ENCODE peak calls at places on chromosomes 4 and X, in four cellular contexts. One of them, this sample, is unnamed.

GRCh38 chrX:41922125-41922521 is 1.2 kb downstream of the CASK start:
- DNase-seq in GM12878: no peak
- DNase-seq in cardiac muscle cell: peak; percentile 31
- DNase-seq in tibial nerve: peak; percentile 4
- DNase-seq in this sample: peak; percentile 18

GRCh38 chr4:186347743-186348142 is 81.8 kb downstream of the F11 start:
- DNase-seq in GM12878: no peak
- DNase-seq in cardiac muscle cell: no peak
- DNase-seq in tibial nerve: no peak
- DNase-seq in this sample: no peak

GRCh38 chr4:55183926-55184599 is 58.7 kb upstream of the KDR start:
- DNase-seq in GM12878: no peak
- DNase-seq in cardiac muscle cell: peak; percentile 97
- DNase-seq in tibial nerve: peak; percentile 32
- DNase-seq in this sample: no peak

GRCh38 chr4:17055788-17056187 is 157.3 kb upstream of the LDB2 start:
- DNase-seq in GM12878: no peak
- DNase-seq in cardiac muscle cell: peak; percentile 84
- DNase-seq in tibial nerve: no peak
- DNase-seq in this sample: no peak

GRCh38 chr4:184514121-184514988 is 40.0 kb upstream of the IRF2 start:
- DNase-seq in GM12878: peak; percentile 94
- DNase-seq in cardiac muscle cell: peak; percentile 91
- DNase-seq in tibial nerve: peak; percentile 24
- DNase-seq in this sample: no peak

GRCh38 chr4:139266583-139267257 is 13.3 kb downstream of the MGARP start:
- DNase-seq in GM12878: peak; percentile 96
- DNase-seq in cardiac muscle cell: peak; percentile 71
- DNase-seq in tibial nerve: peak; percentile 75
- DNase-seq in this sample: peak; percentile 59

GRCh38 chrX:68432648-68433047 is 647 bp downstream of the OPHN1 start:
- DNase-seq in GM12878: no peak
- DNase-seq in cardiac muscle cell: no peak
- DNase-seq in tibial nerve: no peak
- DNase-seq in this sample: no peak

GRCh38 chr4:13940921-13941320 is 313.4 kb upstream of the BOD1L1 start:
- DNase-seq in GM12878: no peak
- DNase-seq in cardiac muscle cell: no peak
- DNase-seq in tibial nerve: no peak
- DNase-seq in this sample: no peak

GRCh38 chrX:8914636-8915035 is 113.5 kb upstream of the FAM9A start:
- DNase-seq in GM12878: no peak
- DNase-seq in cardiac muscle cell: no peak
- DNase-seq in tibial nerve: no peak
- DNase-seq in this sample: no peak

GRCh38 chrX:76153221-76153620 is 19.6 kb upstream of the PBDC1 start:
- DNase-seq in GM12878: no peak
- DNase-seq in cardiac muscle cell: no peak
- DNase-seq in tibial nerve: no peak
- DNase-seq in this sample: no peak

GRCh38 chrX:19629541-19629940 is 114.2 kb upstream of the MAP3K15 start:
- DNase-seq in GM12878: peak; percentile 40
- DNase-seq in cardiac muscle cell: no peak
- DNase-seq in tibial nerve: no peak
- DNase-seq in this sample: no peak

GRCh38 chr4:5157721-5158390 is 106.6 kb downstream of the STK32B start:
- DNase-seq in GM12878: no peak
- DNase-seq in cardiac muscle cell: no peak
- DNase-seq in tibial nerve: no peak
- DNase-seq in this sample: no peak

GRCh38 chr4:113446019-113446418 is 315.5 kb downstream of the CAMK2D start:
- DNase-seq in GM12878: no peak
- DNase-seq in cardiac muscle cell: peak; percentile 66
- DNase-seq in tibial nerve: no peak
- DNase-seq in this sample: no peak

GRCh38 chr4:101782546-101782945 is 8.0 kb upstream of the BANK1 start:
- DNase-seq in GM12878: no peak
- DNase-seq in cardiac muscle cell: peak; percentile 8
- DNase-seq in tibial nerve: no peak
- DNase-seq in this sample: no peak

GRCh38 chrX:21926527-21927278 is 13.8 kb upstream of the SMS start:
- DNase-seq in GM12878: no peak
- DNase-seq in cardiac muscle cell: peak; percentile 94
- DNase-seq in tibial nerve: no peak
- DNase-seq in this sample: no peak

GRCh38 chrX:117397846-117398245 is 718.8 kb downstream of the KLHL13 start:
- DNase-seq in GM12878: no peak
- DNase-seq in cardiac muscle cell: no peak
- DNase-seq in tibial nerve: no peak
- DNase-seq in this sample: no peak

GRCh38 chrX:151776113-151776790 is 41.7 kb downstream of the CNGA2 start:
- DNase-seq in GM12878: no peak
- DNase-seq in cardiac muscle cell: no peak
- DNase-seq in tibial nerve: peak; percentile 13
- DNase-seq in this sample: no peak

GRCh38 chr4:133247861-133248260 is 98.8 kb downstream of the PCDH10 start:
- DNase-seq in GM12878: no peak
- DNase-seq in cardiac muscle cell: no peak
- DNase-seq in tibial nerve: no peak
- DNase-seq in this sample: no peak

GRCh38 chr4:90099795-90100194 is 27.4 kb upstream of the CCSER1 start:
- DNase-seq in GM12878: no peak
- DNase-seq in cardiac muscle cell: no peak
- DNase-seq in tibial nerve: no peak
- DNase-seq in this sample: no peak

GRCh38 chrX:45743906-45744625 is 543.4 kb upstream of the DIPK2B start:
- DNase-seq in GM12878: no peak
- DNase-seq in cardiac muscle cell: no peak
- DNase-seq in tibial nerve: no peak
- DNase-seq in this sample: no peak

GRCh38 chr4:130563185-130563890 is 1467.4 kb downstream of the C4orf33 start:
- DNase-seq in GM12878: no peak
- DNase-seq in cardiac muscle cell: peak; percentile 88
- DNase-seq in tibial nerve: peak; percentile 41
- DNase-seq in this sample: no peak

GRCh38 chrX:23782455-23782854 is 518 bp upstream of the SAT1 start:
- DNase-seq in GM12878: no peak
- DNase-seq in cardiac muscle cell: no peak
- DNase-seq in tibial nerve: no peak
- DNase-seq in this sample: no peak

GRCh38 chr4:10690185-10690907 is 5.8 kb upstream of the CLNK start:
- DNase-seq in GM12878: no peak
- DNase-seq in cardiac muscle cell: no peak
- DNase-seq in tibial nerve: no peak
- DNase-seq in this sample: no peak

GRCh38 chr4:148664636-148665035 is 222.4 kb upstream of the NR3C2 start:
- DNase-seq in GM12878: no peak
- DNase-seq in cardiac muscle cell: no peak
- DNase-seq in tibial nerve: no peak
- DNase-seq in this sample: no peak

GRCh38 chr4:6329478-6330383 is 60.1 kb downstream of the WFS1 start:
- DNase-seq in GM12878: no peak
- DNase-seq in cardiac muscle cell: no peak
- DNase-seq in tibial nerve: no peak
- DNase-seq in this sample: no peak

GRCh38 chrX:63250253-63250868 is 100.8 kb downstream of the SPIN4 start:
- DNase-seq in GM12878: peak; percentile 60
- DNase-seq in cardiac muscle cell: peak; percentile 84
- DNase-seq in tibial nerve: peak; percentile 58
- DNase-seq in this sample: no peak

GRCh38 chr4:74659576-74660411 is 134.5 kb downstream of the BTC start:
- DNase-seq in GM12878: no peak
- DNase-seq in cardiac muscle cell: peak; percentile 99
- DNase-seq in tibial nerve: no peak
- DNase-seq in this sample: no peak

GRCh38 chr4:151811403-151811802 is 50.6 kb upstream of the GATB start:
- DNase-seq in GM12878: no peak
- DNase-seq in cardiac muscle cell: no peak
- DNase-seq in tibial nerve: no peak
- DNase-seq in this sample: no peak

GRCh38 chrX:71366674-71367256 is 608 bp downstream of the TAF1 start:
- DNase-seq in GM12878: no peak
- DNase-seq in cardiac muscle cell: peak; percentile 33
- DNase-seq in tibial nerve: no peak
- DNase-seq in this sample: no peak

GRCh38 chrX:71365876-71366673 is at the start of gene TAF1:
- DNase-seq in GM12878: peak; percentile 95
- DNase-seq in cardiac muscle cell: peak; percentile 98
- DNase-seq in tibial nerve: peak; percentile 89
- DNase-seq in this sample: peak; percentile 87

GRCh38 chrX:71365356-71365875 is 741 bp upstream of the TAF1 start:
- DNase-seq in GM12878: no peak
- DNase-seq in cardiac muscle cell: no peak
- DNase-seq in tibial nerve: no peak
- DNase-seq in this sample: no peak

GRCh38 chrX:71364221-71364620 is 1.9 kb upstream of the TAF1 start:
- DNase-seq in GM12878: no peak
- DNase-seq in cardiac muscle cell: no peak
- DNase-seq in tibial nerve: no peak
- DNase-seq in this sample: no peak

GRCh38 chrX:71367396-71367795 is 1.2 kb downstream of the TAF1 start:
- DNase-seq in GM12878: no peak
- DNase-seq in cardiac muscle cell: no peak
- DNase-seq in tibial nerve: no peak
- DNase-seq in this sample: no peak
- H3K27ac ChIP-seq in GM12878: peak overlapping the region; percentile 85
- H3K27ac ChIP-seq in cardiac muscle cell: peak overlapping the region; percentile 82
- H3K27ac ChIP-seq in tibial nerve: no peak overlapping the region
- H3K27ac ChIP-seq in this sample: peak overlapping the region; percentile 77

GRCh38 chr4:2871466-2871865 is 27.8 kb downstream of the ADD1 start:
- DNase-seq in GM12878: no peak
- DNase-seq in cardiac muscle cell: no peak
- DNase-seq in tibial nerve: no peak
- DNase-seq in this sample: no peak
- H3K4me1 ChIP-seq in GM12878: no peaks in the 10 kb centered on the region
- H3K4me1 ChIP-seq in cardiac muscle cell: peaks cover 55% of the 10 kb centered on the region
- H3K4me1 ChIP-seq in tibial nerve: peaks cover 82% of the 10 kb centered on the region
- H3K4me1 ChIP-seq in this sample: peaks cover 3% of the 10 kb centered on the region

GRCh38 chr4:111941957-111942356 is 203.3 kb upstream of the FAM241A start:
- DNase-seq in GM12878: no peak
- DNase-seq in cardiac muscle cell: no peak
- DNase-seq in tibial nerve: no peak
- DNase-seq in this sample: no peak

GRCh38 chr4:111946789-111947188 is 198.5 kb upstream of the FAM241A start:
- DNase-seq in GM12878: no peak
- DNase-seq in cardiac muscle cell: no peak
- DNase-seq in tibial nerve: no peak
- DNase-seq in this sample: no peak

GRCh38 chr4:111945014-111945413 is 200.2 kb upstream of the FAM241A start:
- DNase-seq in GM12878: no peak
- DNase-seq in cardiac muscle cell: peak; percentile 3
- DNase-seq in tibial nerve: no peak
- DNase-seq in this sample: no peak

DNA sequence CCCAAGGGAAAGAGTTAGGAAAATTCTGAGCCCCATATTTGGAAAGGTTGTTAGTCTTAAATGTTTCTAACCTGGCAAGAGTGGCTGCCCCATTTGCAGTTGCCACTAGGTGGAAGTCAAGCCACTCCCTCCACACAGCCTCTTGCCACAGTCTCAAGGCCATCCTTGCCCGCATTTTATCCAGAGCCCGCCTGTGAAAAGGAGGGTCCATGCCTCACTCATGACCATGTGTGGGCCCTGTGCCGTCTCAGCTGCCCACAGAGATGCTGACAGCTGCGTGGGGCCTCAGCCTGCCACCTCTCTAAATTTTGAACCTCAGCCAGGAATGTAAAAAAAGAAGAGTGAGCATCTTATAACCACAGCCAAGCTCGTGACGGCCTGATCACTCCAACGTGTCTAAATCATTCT is 201.5 kb upstream of the FAM241A start:
- DNase-seq in GM12878: no peak
- DNase-seq in cardiac muscle cell: peak; percentile 31
- DNase-seq in tibial nerve: no peak
- DNase-seq in this sample: no peak
- H3K9me3 ChIP-seq in GM12878: no peaks in the 10 kb centered on the region
- H3K9me3 ChIP-seq in cardiac muscle cell: no peaks in the 10 kb centered on the region
- H3K9me3 ChIP-seq in tibial nerve: no peaks in the 10 kb centered on the region
- H3K9me3 ChIP-seq in this sample: no peaks in the 10 kb centered on the region

GRCh38 chr4:158812133-158812532 is 43.3 kb downstream of the FNIP2 start:
- DNase-seq in GM12878: no peak
- DNase-seq in cardiac muscle cell: no peak
- DNase-seq in tibial nerve: no peak
- DNase-seq in this sample: no peak
- H3K27ac ChIP-seq in GM12878: peak overlapping the region; percentile 43
- H3K27ac ChIP-seq in cardiac muscle cell: peak overlapping the region; percentile 99
- H3K27ac ChIP-seq in tibial nerve: peak overlapping the region; percentile 70
- H3K27ac ChIP-seq in this sample: no peak overlapping the region

GRCh38 chr4:173929921-173930320 is 353.5 kb downstream of the FBXO8 start:
- DNase-seq in GM12878: no peak
- DNase-seq in cardiac muscle cell: no peak
- DNase-seq in tibial nerve: no peak
- DNase-seq in this sample: no peak
- H3K4me1 ChIP-seq in GM12878: no peaks in the 10 kb centered on the region
- H3K4me1 ChIP-seq in cardiac muscle cell: peaks cover 43% of the 10 kb centered on the region
- H3K4me1 ChIP-seq in tibial nerve: peaks cover 6% of the 10 kb centered on the region
- H3K4me1 ChIP-seq in this sample: no peaks in the 10 kb centered on the region

GRCh38 chr4:58063761-58064160 is 953.6 kb upstream of the IGFBP7 start:
- DNase-seq in GM12878: no peak
- DNase-seq in cardiac muscle cell: no peak
- DNase-seq in tibial nerve: no peak
- DNase-seq in this sample: no peak
- H3K9me3 ChIP-seq in GM12878: no peaks in the 10 kb centered on the region
- H3K9me3 ChIP-seq in cardiac muscle cell: no peaks in the 10 kb centered on the region
- H3K9me3 ChIP-seq in tibial nerve: no peaks in the 10 kb centered on the region
- H3K9me3 ChIP-seq in this sample: no peaks in the 10 kb centered on the region

GRCh38 chr4:168797176-168797575 is 212.9 kb downstream of the CBR4 start:
- DNase-seq in GM12878: no peak
- DNase-seq in cardiac muscle cell: peak; percentile 79
- DNase-seq in tibial nerve: no peak
- DNase-seq in this sample: no peak
- H3K27ac ChIP-seq in GM12878: no peak overlapping the region
- H3K27ac ChIP-seq in cardiac muscle cell: no peak overlapping the region
- H3K27ac ChIP-seq in tibial nerve: no peak overlapping the region
- H3K27ac ChIP-seq in this sample: no peak overlapping the region

This sample was measured in effector memory CD4-positive, alpha-beta T cell.